ENCODE peak calls at places on chromosomes 7 and 10, in nine cellular contexts. One of them, this sample, is unnamed.

GRCh38 chr10:71222541-71223364 is 10.4 kb downstream of the UNC5B start:
- DNase-seq in cardiac muscle cell: no peak
- DNase-seq in lung: no peak
- DNase-seq in kidney: peak; percentile 51
- DNase-seq in psoas muscle: no peak
- DNase-seq in mesenchymal stem cell: peak; percentile 47
- DNase-seq in H1: no peak
- DNase-seq in mammary epithelial cell: peak; percentile 23
- DNase-seq in upper lobe of left lung: no peak
- DNase-seq in this sample: no peak

GRCh38 chr10:101489355-101489754 is 98.7 kb downstream of the POLL start:
- DNase-seq in lung: no peak
- DNase-seq in mesenchymal stem cell: peak; percentile 4
- DNase-seq in upper lobe of left lung: no peak
- DNase-seq in mammary epithelial cell: peak; percentile 24
- DNase-seq in H1: no peak
- DNase-seq in kidney: no peak
- DNase-seq in psoas muscle: no peak
- DNase-seq in cardiac muscle cell: no peak
- DNase-seq in this sample: no peak

GRCh38 chr7:1914321-1914720 is 244.2 kb downstream of the ELFN1 start:
- DNase-seq in mammary epithelial cell: no peak
- DNase-seq in psoas muscle: peak; percentile 86
- DNase-seq in H1: no peak
- DNase-seq in upper lobe of left lung: peak; percentile 71
- DNase-seq in cardiac muscle cell: no peak
- DNase-seq in kidney: peak; percentile 88
- DNase-seq in lung: no peak
- DNase-seq in mesenchymal stem cell: no peak
- DNase-seq in this sample: no peak

GRCh38 chr10:114635797-114636550 is 22.1 kb downstream of the ABLIM1 start:
- DNase-seq in lung: no peak
- DNase-seq in upper lobe of left lung: no peak
- DNase-seq in kidney: no peak
- DNase-seq in cardiac muscle cell: no peak
- DNase-seq in mammary epithelial cell: no peak
- DNase-seq in H1: no peak
- DNase-seq in mesenchymal stem cell: no peak
- DNase-seq in psoas muscle: no peak
- DNase-seq in this sample: no peak

GRCh38 chr7:40356312-40356711 is 221.5 kb downstream of the SUGCT start:
- DNase-seq in mesenchymal stem cell: no peak
- DNase-seq in H1: no peak
- DNase-seq in psoas muscle: no peak
- DNase-seq in lung: no peak
- DNase-seq in cardiac muscle cell: no peak
- DNase-seq in kidney: no peak
- DNase-seq in upper lobe of left lung: no peak
- DNase-seq in mammary epithelial cell: no peak
- DNase-seq in this sample: no peak

GRCh38 chr10:61815505-61815904 is 86.0 kb upstream of the ARID5B start:
- DNase-seq in kidney: no peak
- DNase-seq in H1: no peak
- DNase-seq in psoas muscle: no peak
- DNase-seq in mammary epithelial cell: peak; percentile 56
- DNase-seq in cardiac muscle cell: no peak
- DNase-seq in mesenchymal stem cell: peak; percentile 62
- DNase-seq in upper lobe of left lung: no peak
- DNase-seq in lung: no peak
- DNase-seq in this sample: no peak

GRCh38 chr7:151051108-151051507 is 2.8 kb downstream of the ASIC3 start:
- DNase-seq in mesenchymal stem cell: peak; percentile 87
- DNase-seq in upper lobe of left lung: peak; percentile 94
- DNase-seq in cardiac muscle cell: peak; percentile 90
- DNase-seq in lung: peak; percentile 48
- DNase-seq in mammary epithelial cell: peak; percentile 57
- DNase-seq in psoas muscle: peak; percentile 82
- DNase-seq in H1: peak; percentile 92
- DNase-seq in kidney: no peak
- DNase-seq in this sample: peak; percentile 35

GRCh38 chr7:65938336-65938895 is 43.6 kb downstream of the GUSB start:
- DNase-seq in cardiac muscle cell: no peak
- DNase-seq in H1: no peak
- DNase-seq in psoas muscle: no peak
- DNase-seq in upper lobe of left lung: no peak
- DNase-seq in mesenchymal stem cell: no peak
- DNase-seq in kidney: no peak
- DNase-seq in lung: no peak
- DNase-seq in mammary epithelial cell: peak; percentile 4
- DNase-seq in this sample: no peak

GRCh38 chr10:116857156-116857555 is 7.9 kb downstream of the ENO4 start:
- DNase-seq in cardiac muscle cell: no peak
- DNase-seq in lung: no peak
- DNase-seq in kidney: no peak
- DNase-seq in H1: no peak
- DNase-seq in psoas muscle: no peak
- DNase-seq in mesenchymal stem cell: no peak
- DNase-seq in upper lobe of left lung: no peak
- DNase-seq in mammary epithelial cell: no peak
- DNase-seq in this sample: no peak

GRCh38 chr7:101998904-101999236 is 181.4 kb downstream of the CUX1 start:
- DNase-seq in lung: no peak
- DNase-seq in cardiac muscle cell: peak; percentile 23
- DNase-seq in mammary epithelial cell: no peak
- DNase-seq in psoas muscle: peak; percentile 34
- DNase-seq in H1: no peak
- DNase-seq in upper lobe of left lung: no peak
- DNase-seq in mesenchymal stem cell: no peak
- DNase-seq in kidney: no peak
- DNase-seq in this sample: no peak

GRCh38 chr7:123571684-123572083 is 14.1 kb upstream of the NDUFA5 start:
- DNase-seq in lung: no peak
- DNase-seq in psoas muscle: no peak
- DNase-seq in mesenchymal stem cell: peak; percentile 31
- DNase-seq in cardiac muscle cell: no peak
- DNase-seq in upper lobe of left lung: no peak
- DNase-seq in kidney: no peak
- DNase-seq in mammary epithelial cell: peak; percentile 69
- DNase-seq in H1: no peak
- DNase-seq in this sample: no peak

GRCh38 chr7:158542651-158543400 is 44.8 kb downstream of the PTPRN2 start:
- DNase-seq in psoas muscle: no peak
- DNase-seq in mammary epithelial cell: no peak
- DNase-seq in lung: no peak
- DNase-seq in mesenchymal stem cell: no peak
- DNase-seq in cardiac muscle cell: no peak
- DNase-seq in H1: no peak
- DNase-seq in kidney: peak; percentile 55
- DNase-seq in upper lobe of left lung: peak; percentile 64
- DNase-seq in this sample: no peak

GRCh38 chr7:81330108-81330507 is 411.3 kb upstream of the SEMA3C start:
- DNase-seq in mammary epithelial cell: no peak
- DNase-seq in lung: no peak
- DNase-seq in kidney: no peak
- DNase-seq in upper lobe of left lung: no peak
- DNase-seq in psoas muscle: no peak
- DNase-seq in H1: no peak
- DNase-seq in cardiac muscle cell: no peak
- DNase-seq in mesenchymal stem cell: no peak
- DNase-seq in this sample: no peak

GRCh38 chr10:32000937-32001336 is 55.3 kb downstream of the KIF5B start:
- DNase-seq in mesenchymal stem cell: peak; percentile 65
- DNase-seq in lung: no peak
- DNase-seq in kidney: no peak
- DNase-seq in psoas muscle: no peak
- DNase-seq in cardiac muscle cell: no peak
- DNase-seq in H1: no peak
- DNase-seq in upper lobe of left lung: no peak
- DNase-seq in mammary epithelial cell: no peak
- DNase-seq in this sample: no peak

GRCh38 chr7:20438248-20438647 is 107.5 kb downstream of the ITGB8 start:
- DNase-seq in H1: no peak
- DNase-seq in mesenchymal stem cell: no peak
- DNase-seq in psoas muscle: no peak
- DNase-seq in upper lobe of left lung: no peak
- DNase-seq in kidney: no peak
- DNase-seq in cardiac muscle cell: no peak
- DNase-seq in lung: no peak
- DNase-seq in mammary epithelial cell: no peak
- DNase-seq in this sample: no peak

GRCh38 chr7:29793507-29793906 is 12.8 kb upstream of the WIPF3 start:
- DNase-seq in mammary epithelial cell: no peak
- DNase-seq in psoas muscle: no peak
- DNase-seq in lung: no peak
- DNase-seq in kidney: no peak
- DNase-seq in mesenchymal stem cell: no peak
- DNase-seq in upper lobe of left lung: no peak
- DNase-seq in cardiac muscle cell: peak; percentile 34
- DNase-seq in H1: no peak
- DNase-seq in this sample: no peak

GRCh38 chr10:69968830-69969229 is 83.8 kb upstream of the MACROH2A2 start:
- DNase-seq in kidney: no peak
- DNase-seq in psoas muscle: no peak
- DNase-seq in mesenchymal stem cell: no peak
- DNase-seq in H1: peak; percentile 45
- DNase-seq in upper lobe of left lung: no peak
- DNase-seq in mammary epithelial cell: peak; percentile 32
- DNase-seq in lung: no peak
- DNase-seq in cardiac muscle cell: peak; percentile 59
- DNase-seq in this sample: no peak

GRCh38 chr7:150976529-150977381 is 1.4 kb downstream of the KCNH2 start:
- DNase-seq in kidney: no peak
- DNase-seq in mesenchymal stem cell: no peak
- DNase-seq in psoas muscle: no peak
- DNase-seq in upper lobe of left lung: no peak
- DNase-seq in H1: no peak
- DNase-seq in mammary epithelial cell: no peak
- DNase-seq in lung: no peak
- DNase-seq in cardiac muscle cell: peak; percentile 80
- DNase-seq in this sample: no peak

GRCh38 chr7:47186316-47186715 is 395.6 kb downstream of the TNS3 start:
- DNase-seq in psoas muscle: no peak
- DNase-seq in mesenchymal stem cell: no peak
- DNase-seq in kidney: no peak
- DNase-seq in mammary epithelial cell: no peak
- DNase-seq in lung: no peak
- DNase-seq in upper lobe of left lung: peak; percentile 25
- DNase-seq in H1: no peak
- DNase-seq in cardiac muscle cell: no peak
- DNase-seq in this sample: no peak

GRCh38 chr10:22443200-22443881 is 98.0 kb downstream of the SPAG6 start:
- DNase-seq in kidney: no peak
- DNase-seq in H1: no peak
- DNase-seq in psoas muscle: no peak
- DNase-seq in upper lobe of left lung: no peak
- DNase-seq in lung: no peak
- DNase-seq in mammary epithelial cell: no peak
- DNase-seq in mesenchymal stem cell: no peak
- DNase-seq in cardiac muscle cell: no peak
- DNase-seq in this sample: no peak
- H3K4me1 ChIP-seq in kidney: no peaks in the 10 kb centered on the region
- H3K4me1 ChIP-seq in H1: no peaks in the 10 kb centered on the region
- H3K4me1 ChIP-seq in psoas muscle: peaks cover 5% of the 10 kb centered on the region
- H3K4me1 ChIP-seq in upper lobe of left lung: peaks cover 7% of the 10 kb centered on the region
- H3K4me1 ChIP-seq in lung: peaks cover 1% of the 10 kb centered on the region
- H3K4me1 ChIP-seq in mammary epithelial cell: peaks cover 6% of the 10 kb centered on the region
- H3K4me1 ChIP-seq in mesenchymal stem cell: no peaks in the 10 kb centered on the region
- H3K4me1 ChIP-seq in cardiac muscle cell: no peaks in the 10 kb centered on the region
- H3K4me1 ChIP-seq in this sample: peaks cover under 1% of the 10 kb centered on the region

GRCh38 chr10:119667562-119668328 is 16.6 kb downstream of the BAG3 start:
- DNase-seq in mammary epithelial cell: peak; percentile 96
- DNase-seq in psoas muscle: peak; percentile 96
- DNase-seq in H1: no peak
- DNase-seq in upper lobe of left lung: no peak
- DNase-seq in kidney: peak; percentile 89
- DNase-seq in mesenchymal stem cell: peak; percentile 96
- DNase-seq in cardiac muscle cell: peak; percentile 94
- DNase-seq in lung: peak; percentile 57
- DNase-seq in this sample: no peak
- H3K4me3 ChIP-seq in mammary epithelial cell: no peak overlapping the region
- H3K4me3 ChIP-seq in psoas muscle: peak overlapping the region; percentile 53
- H3K4me3 ChIP-seq in H1: no peak overlapping the region
- H3K4me3 ChIP-seq in upper lobe of left lung: no peak overlapping the region
- H3K4me3 ChIP-seq in kidney: no peak overlapping the region
- H3K4me3 ChIP-seq in mesenchymal stem cell: no peak overlapping the region
- H3K4me3 ChIP-seq in cardiac muscle cell: no peak overlapping the region
- H3K4me3 ChIP-seq in lung: no peak overlapping the region
- H3K4me3 ChIP-seq in this sample: no peak overlapping the region

GRCh38 chr10:42519761-42520460 is 118.5 kb downstream of the ZNF33B start:
- DNase-seq in H1: no peak
- DNase-seq in psoas muscle: no peak
- DNase-seq in cardiac muscle cell: no peak
- DNase-seq in lung: no peak
- DNase-seq in kidney: no peak
- DNase-seq in upper lobe of left lung: no peak
- DNase-seq in mesenchymal stem cell: no peak
- DNase-seq in mammary epithelial cell: no peak
- DNase-seq in this sample: no peak

GRCh38 chr10:42523098-42523497 is 115.3 kb downstream of the ZNF33B start:
- DNase-seq in lung: no peak
- DNase-seq in mammary epithelial cell: no peak
- DNase-seq in cardiac muscle cell: no peak
- DNase-seq in upper lobe of left lung: no peak
- DNase-seq in H1: no peak
- DNase-seq in kidney: no peak
- DNase-seq in mesenchymal stem cell: no peak
- DNase-seq in psoas muscle: no peak
- DNase-seq in this sample: no peak

GRCh38 chr10:42513921-42514320 is 124.4 kb downstream of the ZNF33B start:
- DNase-seq in mesenchymal stem cell: no peak
- DNase-seq in mammary epithelial cell: no peak
- DNase-seq in cardiac muscle cell: no peak
- DNase-seq in lung: no peak
- DNase-seq in upper lobe of left lung: no peak
- DNase-seq in kidney: no peak
- DNase-seq in psoas muscle: no peak
- DNase-seq in H1: no peak
- DNase-seq in this sample: no peak

DNA sequence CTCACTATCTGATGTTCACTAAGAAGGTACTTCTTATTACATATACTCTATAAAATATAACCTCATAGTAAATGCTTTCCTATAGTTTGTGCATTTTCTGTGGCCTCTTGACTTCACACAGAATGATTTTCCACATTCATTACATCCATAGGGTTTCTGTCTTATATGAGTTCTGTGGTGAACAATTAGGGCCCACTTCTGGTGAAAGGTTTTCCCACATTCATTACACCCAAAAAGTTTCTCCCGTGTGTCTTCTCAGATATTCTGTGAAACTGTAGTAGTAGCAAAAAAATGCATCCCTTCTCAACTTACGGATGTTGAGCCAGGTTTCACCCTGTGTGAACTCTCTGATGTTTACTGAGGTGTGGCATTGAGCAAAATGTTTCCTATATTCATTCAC is 119.3 kb downstream of the ZNF33B start:
- DNase-seq in H1: no peak
- DNase-seq in mammary epithelial cell: no peak
- DNase-seq in kidney: no peak
- DNase-seq in mesenchymal stem cell: no peak
- DNase-seq in cardiac muscle cell: no peak
- DNase-seq in lung: no peak
- DNase-seq in upper lobe of left lung: no peak
- DNase-seq in psoas muscle: no peak
- DNase-seq in this sample: no peak
- H3K4me1 ChIP-seq in H1: no peaks in the 10 kb centered on the region
- H3K4me1 ChIP-seq in mammary epithelial cell: no peaks in the 10 kb centered on the region
- H3K4me1 ChIP-seq in kidney: no peaks in the 10 kb centered on the region
- H3K4me1 ChIP-seq in mesenchymal stem cell: no peaks in the 10 kb centered on the region
- H3K4me1 ChIP-seq in cardiac muscle cell: no peaks in the 10 kb centered on the region
- H3K4me1 ChIP-seq in lung: no peaks in the 10 kb centered on the region
- H3K4me1 ChIP-seq in upper lobe of left lung: no peaks in the 10 kb centered on the region
- H3K4me1 ChIP-seq in psoas muscle: no peaks in the 10 kb centered on the region
- H3K4me1 ChIP-seq in this sample: no peaks in the 10 kb centered on the region

GRCh38 chr10:14008648-14009072 is 322.1 kb downstream of the FRMD4A start:
- DNase-seq in cardiac muscle cell: no peak
- DNase-seq in mesenchymal stem cell: peak; percentile 61
- DNase-seq in H1: no peak
- DNase-seq in lung: no peak
- DNase-seq in mammary epithelial cell: no peak
- DNase-seq in kidney: no peak
- DNase-seq in upper lobe of left lung: no peak
- DNase-seq in psoas muscle: no peak
- DNase-seq in this sample: no peak
- H3K4me3 ChIP-seq in cardiac muscle cell: no peak overlapping the region
- H3K4me3 ChIP-seq in mesenchymal stem cell: no peak overlapping the region
- H3K4me3 ChIP-seq in H1: no peak overlapping the region
- H3K4me3 ChIP-seq in lung: no peak overlapping the region
- H3K4me3 ChIP-seq in mammary epithelial cell: no peak overlapping the region
- H3K4me3 ChIP-seq in kidney: peak overlapping the region; percentile 54
- H3K4me3 ChIP-seq in upper lobe of left lung: peak overlapping the region; percentile 43
- H3K4me3 ChIP-seq in psoas muscle: peak overlapping the region; percentile 46
- H3K4me3 ChIP-seq in this sample: peak overlapping the region; percentile 56